ENCODE peak calls at places on chromosomes 6 and 20, in eight cellular contexts. F is neural crest cell; U is mammary epithelial cell; Y is choroid plexus epithelial cell; I is endodermal cell; D is tibial artery; L is BJ; M is CD8-positive, alpha-beta T cell. A is an unnamed sample.

GRCh38 chr6:159686697-159687096 is 6.3 kb downstream of the SOD2 start:
- DNase-seq in F (no peak), U (no peak), Y (no peak), I (no peak), D (no peak), L (no peak), M (no peak), A (no peak)

GRCh38 chr6:23180504-23181293 is 611.3 kb downstream of the HDGFL1 start:
- DNase-seq in F (peak), U (no peak), Y (peak), I (no peak), D (no peak), L (peak), M (no peak), A (no peak)

GRCh38 chr20:59195316-59195993 is 31.8 kb downstream of the ZNF831 start:
- DNase-seq in F (no peak), U (no peak), Y (no peak), I (peak), D (no peak), L (no peak), M (no peak), A (no peak)

GRCh38 chr6:126535585-126535984 is 195.7 kb downstream of the CENPW start:
- DNase-seq in F (no peak), U (no peak), Y (peak), I (no peak), D (no peak), L (no peak), M (no peak), A (no peak)

GRCh38 chr20:53738039-53738944 is 144.7 kb upstream of the ZNF217 start:
- DNase-seq in F (peak), U (peak), Y (peak), I (peak), D (peak), L (peak), M (no peak), A (peak)

GRCh38 chr6:38034269-38034914 is 214.9 kb downstream of the ZFAND3 start:
- DNase-seq in F (no peak), U (no peak), Y (peak), I (no peak), D (no peak), L (no peak), M (no peak), A (peak)

GRCh38 chr20:44402391-44403193 is 47.1 kb downstream of the HNF4A start:
- DNase-seq in F (no peak), U (no peak), Y (no peak), I (no peak), D (no peak), L (no peak), M (no peak), A (no peak)

GRCh38 chr6:44869321-44869897 is 458.7 kb upstream of the RUNX2 start:
- DNase-seq in F (no peak), U (peak), Y (peak), I (no peak), D (no peak), L (no peak), M (no peak), A (no peak)

GRCh38 chr6:88670369-88670768 is 293.0 kb downstream of the RNGTT start:
- DNase-seq in F (no peak), U (no peak), Y (no peak), I (no peak), D (no peak), L (no peak), M (no peak), A (no peak)

GRCh38 chr6:151330130-151330715 is 61.1 kb downstream of the ZBTB2 start:
- DNase-seq in F (no peak), U (no peak), Y (peak), I (no peak), D (no peak), L (peak), M (no peak), A (no peak)

GRCh38 chr6:35920793-35921732 is at the start of gene SRPK1:
- DNase-seq in F (peak), U (peak), Y (peak), I (peak), D (peak), L (no peak), M (peak), A (peak)
- TF ChIP-seq CTCF in F (no peak), U (no peak), Y (no peak), I (peak), D (no peak), L (no peak), M (no peak), A (peak)

GRCh38 chr20:34472246-34472925 is 43.8 kb upstream of the DYNLRB1 start:
- DNase-seq in F (no peak), U (peak), Y (peak), I (no peak), D (no peak), L (peak), M (no peak), A (peak)

GRCh38 chr20:34473262-34473883 is 42.8 kb upstream of the DYNLRB1 start:
- DNase-seq in F (peak), U (peak), Y (peak), I (peak), D (peak), L (no peak), M (no peak), A (peak)

GRCh38 chr20:34479627-34480026 is 36.6 kb upstream of the DYNLRB1 start:
- DNase-seq in F (no peak), U (no peak), Y (no peak), I (no peak), D (no peak), L (no peak), M (no peak), A (no peak)

DNA sequence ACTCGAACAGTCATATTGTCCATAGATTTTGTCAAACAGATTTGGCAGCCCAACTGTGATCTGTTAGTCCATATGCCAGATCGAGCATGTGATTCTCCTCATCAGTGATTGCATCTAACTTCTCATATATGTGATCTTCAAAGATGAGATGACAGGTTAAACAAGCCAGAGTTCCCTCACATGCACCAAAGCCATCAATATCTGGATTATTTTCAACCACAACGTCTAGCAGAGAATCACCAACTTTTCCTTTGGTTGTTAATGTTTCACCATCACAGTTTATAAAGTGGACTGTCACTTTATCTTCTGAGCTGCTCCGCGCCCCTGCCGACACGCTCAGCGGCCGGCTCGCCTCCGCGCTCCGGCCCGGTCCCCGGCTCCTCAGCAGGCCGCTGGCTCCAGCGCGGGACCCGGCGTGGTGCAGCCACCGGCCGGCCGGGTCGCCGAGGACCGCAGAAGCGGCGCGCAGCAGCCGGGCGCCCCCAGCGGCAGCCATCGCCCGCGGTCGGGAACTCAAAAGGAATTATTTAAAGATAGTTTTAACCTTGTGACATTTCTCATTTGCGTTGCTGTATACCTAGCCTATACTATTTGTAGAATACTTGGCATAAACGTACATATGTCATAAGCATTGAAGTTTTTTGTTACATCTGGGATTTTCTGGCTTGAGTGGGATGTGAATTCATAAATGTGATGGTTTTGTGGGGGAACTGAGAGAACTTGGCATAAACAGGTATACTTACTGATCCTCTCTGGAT is 40.1 kb upstream of the DYNLRB1 start:
- DNase-seq in F (no peak), U (no peak), Y (peak), I (peak), D (peak), L (no peak), M (no peak), A (no peak)
- TF ChIP-seq CTCF in F (no peak), U (peak), Y (peak), I (peak), D (peak), L (peak), M (peak), A (peak)

GRCh38 chr6:169070506-169071176 is 183.0 kb downstream of the THBS2 start:
- DNase-seq in F (no peak), U (peak), Y (peak), I (no peak), D (peak), L (peak), M (no peak), A (peak)
- TF ChIP-seq CTCF in F (no peak), U (peak), Y (peak), I (no peak), D (peak), L (peak), M (no peak), A (no peak)

GRCh38 chr20:61903575-61904340 is 161.9 kb downstream of the TAF4 start:
- DNase-seq in F (no peak), U (no peak), Y (no peak), I (peak), D (no peak), L (no peak), M (no peak), A (no peak)
- TF ChIP-seq CTCF in F (no peak), U (no peak), Y (no peak), I (no peak), D (no peak), L (no peak), M (no peak), A (no peak)

GRCh38 chr6:11011787-11012234 is 32.3 kb downstream of the ELOVL2 start:
- DNase-seq in F (no peak), U (no peak), Y (no peak), I (peak), D (no peak), L (no peak), M (no peak), A (peak)
- TF ChIP-seq CTCF in F (no peak), U (no peak), Y (no peak), I (peak), D (no peak), L (no peak), M (no peak), A (peak)

GRCh38 chr6:113190170-113190569 is 667.0 kb upstream of the MARCKS start:
- DNase-seq in F (no peak), U (no peak), Y (peak), I (peak), D (no peak), L (no peak), M (no peak), A (peak)
- TF ChIP-seq CTCF in F (no peak), U (peak), Y (peak), I (peak), D (no peak), L (no peak), M (no peak), A (no peak)

A was measured in bronchial epithelial cell.